ENCODE peak calls at places on chromosomes 4 and X, in eight cellular contexts. F is NCI-H748 treated with DMSO at 0.1 percent for 48 hours; S is NCI-H460; J is activated effector memory CD4-positive, alpha-beta T cell treated with anti-CD3 and anti-CD28 coated beads, Interleukin-2, amount 50 U/mL, for 16 hours; M is HFFc6; P is C1 segment of cervical spinal cord; B is Calu3; R is AG09319. K is an unnamed sample.

GRCh38 chr4:33715996-33716395 is 2528.3 kb downstream of the ARAP2 start:
- DNase-seq in F (no peak), S (no peak), J (no peak), M (peak; percentile 79), P (no peak), B (no peak), R (peak; percentile 60), K (peak; percentile 2)

GRCh38 chrX:50988649-50989048 is 78.1 kb downstream of the BMP15 start:
- DNase-seq in F (no peak), S (peak; percentile 26), J (no peak), M (peak; percentile 3), P (peak; percentile 0), B (peak; percentile 29), R (peak; percentile 10), K (peak; percentile 27)

GRCh38 chrX:65671966-65672365 is 4.5 kb downstream of the MSN start:
- DNase-seq in F (no peak), S (no peak), J (no peak), M (no peak), P (no peak), B (no peak), R (no peak), K (no peak)

GRCh38 chr4:7237863-7238262 is 45.5 kb downstream of the SORCS2 start:
- DNase-seq in F (no peak), S (no peak), J (no peak), M (peak; percentile 2), P (no peak), B (no peak), R (peak; percentile 40), K (no peak)

GRCh38 chrX:110162867-110163266 is 155.0 kb downstream of the AMMECR1 start:
- DNase-seq in F (no peak), S (no peak), J (no peak), M (no peak), P (no peak), B (no peak), R (no peak), K (no peak)

GRCh38 chrX:102063445-102064074 is 61.9 kb upstream of the TCEAL2 start:
- DNase-seq in F (no peak), S (no peak), J (no peak), M (no peak), P (no peak), B (no peak), R (no peak), K (no peak)

GRCh38 chr4:14222630-14223029 is 595.1 kb upstream of the BOD1L1 start:
- DNase-seq in F (no peak), S (no peak), J (no peak), M (no peak), P (no peak), B (no peak), R (no peak), K (no peak)

GRCh38 chr4:600166-600565 is 24.1 kb upstream of the TMEM271 start:
- DNase-seq in F (no peak), S (no peak), J (no peak), M (no peak), P (no peak), B (no peak), R (no peak), K (no peak)

GRCh38 chr4:157151711-157152110 is 68.8 kb upstream of the GRIA2 start:
- DNase-seq in F (no peak), S (no peak), J (no peak), M (no peak), P (no peak), B (no peak), R (no peak), K (no peak)